ENCODE peak calls at places on chromosome 22, in four cellular contexts. One of them, this sample, is unnamed.

GRCh38 chr22:23686416-23687024 is 4.3 kb upstream of the RGL4 start:
- DNase-seq in skeletal muscle cell: no peak
- DNase-seq in T-helper 1 cell: no peak
- DNase-seq in posterior cingulate gyrus: no peak
- DNase-seq in this sample: no peak

GRCh38 chr22:44351685-44352377 is 39.1 kb upstream of the SHISAL1 start:
- DNase-seq in skeletal muscle cell: peak
- DNase-seq in T-helper 1 cell: no peak
- DNase-seq in posterior cingulate gyrus: peak
- DNase-seq in this sample: peak

GRCh38 chr22:21450858-21451331 is 16.3 kb upstream of the TMEM191C start:
- DNase-seq in skeletal muscle cell: no peak
- DNase-seq in T-helper 1 cell: no peak
- DNase-seq in posterior cingulate gyrus: no peak
- DNase-seq in this sample: no peak

GRCh38 chr22:48752451-48753380 is 1075.0 kb downstream of the BRD1 start:
- DNase-seq in skeletal muscle cell: no peak
- DNase-seq in T-helper 1 cell: no peak
- DNase-seq in posterior cingulate gyrus: no peak
- DNase-seq in this sample: no peak

GRCh38 chr22:39802682-39803081 is 90.9 kb downstream of the ENTHD1 start:
- DNase-seq in skeletal muscle cell: no peak
- DNase-seq in T-helper 1 cell: no peak
- DNase-seq in posterior cingulate gyrus: no peak
- DNase-seq in this sample: no peak

GRCh38 chr22:20319745-20320658 is at the start of gene DGCR6L:
- DNase-seq in skeletal muscle cell: peak
- DNase-seq in T-helper 1 cell: peak
- DNase-seq in posterior cingulate gyrus: peak
- DNase-seq in this sample: peak

GRCh38 chr22:31122532-31123291 is at the start of gene INPP5J:
- DNase-seq in skeletal muscle cell: no peak
- DNase-seq in T-helper 1 cell: no peak
- DNase-seq in posterior cingulate gyrus: peak
- DNase-seq in this sample: peak

GRCh38 chr22:28231423-28231822 is 312.4 kb upstream of the PITPNB start:
- DNase-seq in skeletal muscle cell: peak
- DNase-seq in T-helper 1 cell: no peak
- DNase-seq in posterior cingulate gyrus: no peak
- DNase-seq in this sample: no peak

GRCh38 chr22:29744902-29745301 is 21.9 kb downstream of the ZMAT5 start:
- DNase-seq in skeletal muscle cell: peak
- DNase-seq in T-helper 1 cell: no peak
- DNase-seq in posterior cingulate gyrus: no peak
- DNase-seq in this sample: peak

GRCh38 chr22:37173709-37174108 is 14.3 kb downstream of the C1QTNF6 start:
- DNase-seq in skeletal muscle cell: peak
- DNase-seq in T-helper 1 cell: no peak
- DNase-seq in posterior cingulate gyrus: no peak
- DNase-seq in this sample: no peak

GRCh38 chr22:23520875-23521441 is 59.1 kb downstream of the IGLL1 start:
- DNase-seq in skeletal muscle cell: peak
- DNase-seq in T-helper 1 cell: no peak
- DNase-seq in posterior cingulate gyrus: peak
- DNase-seq in this sample: no peak

GRCh38 chr22:47146391-47146790 is 383.9 kb downstream of the TBC1D22A start:
- DNase-seq in skeletal muscle cell: no peak
- DNase-seq in T-helper 1 cell: no peak
- DNase-seq in posterior cingulate gyrus: no peak
- DNase-seq in this sample: no peak

GRCh38 chr22:45462034-45462655 is 40.5 kb upstream of the FBLN1 start:
- DNase-seq in skeletal muscle cell: no peak
- DNase-seq in T-helper 1 cell: no peak
- DNase-seq in posterior cingulate gyrus: no peak
- DNase-seq in this sample: no peak

GRCh38 chr22:38081636-38081940 is 2.4 kb downstream of the SLC16A8 start:
- DNase-seq in skeletal muscle cell: no peak
- DNase-seq in T-helper 1 cell: no peak
- DNase-seq in posterior cingulate gyrus: no peak
- DNase-seq in this sample: no peak

GRCh38 chr22:33579448-33580093 is 340.7 kb downstream of the LARGE1 start:
- DNase-seq in skeletal muscle cell: no peak
- DNase-seq in T-helper 1 cell: peak
- DNase-seq in posterior cingulate gyrus: no peak
- DNase-seq in this sample: peak

GRCh38 chr22:44522526-44523170 is 24.6 kb upstream of the RTL6 start:
- DNase-seq in skeletal muscle cell: no peak
- DNase-seq in T-helper 1 cell: no peak
- DNase-seq in posterior cingulate gyrus: no peak
- DNase-seq in this sample: no peak

GRCh38 chr22:48675141-48675827 is 1152.4 kb downstream of the BRD1 start:
- DNase-seq in skeletal muscle cell: no peak
- DNase-seq in T-helper 1 cell: no peak
- DNase-seq in posterior cingulate gyrus: no peak
- DNase-seq in this sample: no peak

GRCh38 chr22:43039800-43040199 is 24.9 kb upstream of the PACSIN2 start:
- DNase-seq in skeletal muscle cell: no peak
- DNase-seq in T-helper 1 cell: no peak
- DNase-seq in posterior cingulate gyrus: no peak
- DNase-seq in this sample: no peak